ENCODE peak calls at places on chromosomes 1 and 21, in four cellular contexts. One of them, this sample, is unnamed.
A peak's percentile ranks its signal among the peaks of the same experiment; 100 is the strongest.

GRCh38 chr1:145962157-145963102 is 1.9 kb downstream of the ANKRD34A start:
- DNase-seq in HCT116: no peak
- DNase-seq in transverse colon: peak; percentile 38
- DNase-seq in IMR-90: no peak
- DNase-seq in this sample: peak; percentile 59

GRCh38 chr1:58815680-58816071 is 31.8 kb upstream of the JUN start:
- DNase-seq in transverse colon: peak; percentile 77
- DNase-seq in IMR-90: no peak
- DNase-seq in HCT116: no peak
- DNase-seq in this sample: no peak

GRCh38 chr1:201320168-201320842 is 37.0 kb downstream of the PKP1 start:
- DNase-seq in HCT116: no peak
- DNase-seq in transverse colon: no peak
- DNase-seq in IMR-90: no peak
- DNase-seq in this sample: no peak

GRCh38 chr1:64598100-64598571 is 128.2 kb downstream of the CACHD1 start:
- DNase-seq in transverse colon: no peak
- DNase-seq in IMR-90: peak; percentile 73
- DNase-seq in HCT116: no peak
- DNase-seq in this sample: peak; percentile 35

GRCh38 chr1:232538224-232538942 is 91.5 kb downstream of the SIPA1L2 start:
- DNase-seq in transverse colon: no peak
- DNase-seq in IMR-90: peak; percentile 66
- DNase-seq in HCT116: peak; percentile 74
- DNase-seq in this sample: peak; percentile 40

GRCh38 chr1:151512326-151512725 is 1.1 kb downstream of the CGN start:
- DNase-seq in IMR-90: no peak
- DNase-seq in transverse colon: no peak
- DNase-seq in HCT116: no peak
- DNase-seq in this sample: no peak

GRCh38 chr1:204130178-204130577 is 21.7 kb downstream of the ETNK2 start:
- DNase-seq in HCT116: no peak
- DNase-seq in IMR-90: no peak
- DNase-seq in transverse colon: no peak
- DNase-seq in this sample: no peak

GRCh38 chr21:44408226-44408625 is 47.1 kb upstream of the LRRC3 start:
- DNase-seq in IMR-90: no peak
- DNase-seq in HCT116: no peak
- DNase-seq in transverse colon: no peak
- DNase-seq in this sample: no peak

GRCh38 chr1:247493106-247493505 is 35.2 kb upstream of the OR2B11 start:
- DNase-seq in HCT116: no peak
- DNase-seq in transverse colon: no peak
- DNase-seq in IMR-90: no peak
- DNase-seq in this sample: no peak

GRCh38 chr1:63935148-63935547 is 161.3 kb downstream of the ROR1 start:
- DNase-seq in transverse colon: no peak
- DNase-seq in IMR-90: no peak
- DNase-seq in HCT116: no peak
- DNase-seq in this sample: no peak

GRCh38 chr1:97647776-97648175 is 273.1 kb downstream of the DPYD start:
- DNase-seq in IMR-90: peak; percentile 72
- DNase-seq in transverse colon: no peak
- DNase-seq in HCT116: no peak
- DNase-seq in this sample: no peak

GRCh38 chr1:38178236-38178635 is 131.6 kb upstream of the POU3F1 start:
- DNase-seq in IMR-90: no peak
- DNase-seq in transverse colon: no peak
- DNase-seq in HCT116: no peak
- DNase-seq in this sample: no peak

GRCh38 chr21:18382141-18382540 is 21.4 kb downstream of the TMPRSS15 start:
- DNase-seq in IMR-90: no peak
- DNase-seq in HCT116: no peak
- DNase-seq in transverse colon: no peak
- DNase-seq in this sample: no peak

GRCh38 chr1:89890085-89890754 is 69.4 kb downstream of the LRRC8D start:
- DNase-seq in IMR-90: no peak
- DNase-seq in transverse colon: no peak
- DNase-seq in HCT116: peak; percentile 28
- DNase-seq in this sample: no peak

GRCh38 chr1:107529511-107530149 is 388.8 kb downstream of the NTNG1 start:
- DNase-seq in HCT116: no peak
- DNase-seq in IMR-90: peak; percentile 35
- DNase-seq in transverse colon: peak; percentile 19
- DNase-seq in this sample: peak; percentile 32

GRCh38 chr1:228333739-228334115 is 72.9 kb downstream of the TRIM11 start:
- DNase-seq in HCT116: no peak
- DNase-seq in transverse colon: peak; percentile 1
- DNase-seq in IMR-90: no peak
- DNase-seq in this sample: no peak

GRCh38 chr1:71047635-71048607 is at the start of gene PTGER3:
- DNase-seq in transverse colon: peak; percentile 81
- DNase-seq in IMR-90: no peak
- DNase-seq in HCT116: no peak
- DNase-seq in this sample: no peak

GRCh38 chr1:10678395-10678794 is 118.1 kb downstream of the CASZ1 start:
- DNase-seq in IMR-90: no peak
- DNase-seq in HCT116: no peak
- DNase-seq in transverse colon: no peak
- DNase-seq in this sample: no peak

DNA sequence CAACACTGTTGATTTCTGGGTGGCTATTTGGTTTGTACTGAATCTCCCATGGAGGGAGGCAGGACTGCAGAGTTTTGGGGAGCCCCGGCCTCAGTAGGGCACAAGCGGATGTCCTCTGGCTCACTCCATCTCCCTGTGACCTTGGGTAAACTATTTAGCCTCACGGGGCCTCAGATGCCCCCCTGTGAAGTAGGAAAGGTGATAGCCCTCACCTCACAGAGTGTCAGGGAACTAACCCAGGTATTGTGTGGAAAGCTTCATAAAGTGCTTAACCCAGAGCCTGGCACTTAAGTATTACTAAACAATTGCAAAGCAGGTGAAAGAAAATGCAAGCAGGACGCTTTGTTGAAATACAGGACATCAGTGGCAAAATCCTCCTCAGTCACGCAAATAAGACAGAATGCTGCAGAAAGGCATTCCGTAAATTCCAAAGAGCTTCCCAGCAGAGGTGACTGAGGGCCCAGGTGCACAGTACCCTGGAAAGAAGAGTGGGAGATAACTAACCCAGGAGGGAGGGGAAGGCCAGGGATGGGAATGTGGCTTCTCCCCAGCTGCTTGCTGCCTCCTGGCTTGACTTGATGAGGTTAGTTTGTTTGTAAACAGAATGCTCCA is 436.3 kb downstream of the PRDM2 start:
- DNase-seq in HCT116: no peak
- DNase-seq in IMR-90: no peak
- DNase-seq in transverse colon: no peak
- DNase-seq in this sample: no peak
- TF ChIP-seq POLR2A in HCT116: no peak
- TF ChIP-seq POLR2A in IMR-90: no peak
- TF ChIP-seq POLR2A in transverse colon: no peak
- TF ChIP-seq POLR2A in this sample: no peak

GRCh38 chr1:20730690-20731056 is 1.8 kb downstream of the SH2D5 start:
- DNase-seq in IMR-90: no peak
- DNase-seq in transverse colon: no peak
- DNase-seq in HCT116: no peak
- DNase-seq in this sample: no peak

GRCh38 chr1:20731057-20731991 is 1.2 kb downstream of the SH2D5 start:
- DNase-seq in HCT116: no peak
- DNase-seq in transverse colon: no peak
- DNase-seq in IMR-90: no peak
- DNase-seq in this sample: no peak

GRCh38 chr1:20733361-20733975 is 965 bp upstream of the SH2D5 start:
- DNase-seq in HCT116: no peak
- DNase-seq in IMR-90: no peak
- DNase-seq in transverse colon: no peak
- DNase-seq in this sample: no peak

GRCh38 chr1:20732588-20733360 is at the start of gene SH2D5:
- DNase-seq in transverse colon: peak; percentile 79
- DNase-seq in HCT116: peak; percentile 90
- DNase-seq in IMR-90: peak; percentile 99
- DNase-seq in this sample: peak; percentile 84

GRCh38 chr1:20732071-20732587 is 374 bp downstream of the SH2D5 start:
- DNase-seq in IMR-90: peak; percentile 81
- DNase-seq in transverse colon: peak; percentile 47
- DNase-seq in HCT116: no peak
- DNase-seq in this sample: peak; percentile 65
- TF ChIP-seq POLR2A in IMR-90: no peak
- TF ChIP-seq POLR2A in transverse colon: no peak
- TF ChIP-seq POLR2A in HCT116: no peak
- TF ChIP-seq POLR2A in this sample: no peak

GRCh38 chr1:26856604-26857469 is 6.1 kb upstream of the SFN start:
- DNase-seq in transverse colon: no peak
- DNase-seq in IMR-90: no peak
- DNase-seq in HCT116: no peak
- DNase-seq in this sample: no peak
- TF ChIP-seq POLR2A in transverse colon: no peak
- TF ChIP-seq POLR2A in IMR-90: no peak
- TF ChIP-seq POLR2A in HCT116: no peak
- TF ChIP-seq POLR2A in this sample: no peak

DNA sequence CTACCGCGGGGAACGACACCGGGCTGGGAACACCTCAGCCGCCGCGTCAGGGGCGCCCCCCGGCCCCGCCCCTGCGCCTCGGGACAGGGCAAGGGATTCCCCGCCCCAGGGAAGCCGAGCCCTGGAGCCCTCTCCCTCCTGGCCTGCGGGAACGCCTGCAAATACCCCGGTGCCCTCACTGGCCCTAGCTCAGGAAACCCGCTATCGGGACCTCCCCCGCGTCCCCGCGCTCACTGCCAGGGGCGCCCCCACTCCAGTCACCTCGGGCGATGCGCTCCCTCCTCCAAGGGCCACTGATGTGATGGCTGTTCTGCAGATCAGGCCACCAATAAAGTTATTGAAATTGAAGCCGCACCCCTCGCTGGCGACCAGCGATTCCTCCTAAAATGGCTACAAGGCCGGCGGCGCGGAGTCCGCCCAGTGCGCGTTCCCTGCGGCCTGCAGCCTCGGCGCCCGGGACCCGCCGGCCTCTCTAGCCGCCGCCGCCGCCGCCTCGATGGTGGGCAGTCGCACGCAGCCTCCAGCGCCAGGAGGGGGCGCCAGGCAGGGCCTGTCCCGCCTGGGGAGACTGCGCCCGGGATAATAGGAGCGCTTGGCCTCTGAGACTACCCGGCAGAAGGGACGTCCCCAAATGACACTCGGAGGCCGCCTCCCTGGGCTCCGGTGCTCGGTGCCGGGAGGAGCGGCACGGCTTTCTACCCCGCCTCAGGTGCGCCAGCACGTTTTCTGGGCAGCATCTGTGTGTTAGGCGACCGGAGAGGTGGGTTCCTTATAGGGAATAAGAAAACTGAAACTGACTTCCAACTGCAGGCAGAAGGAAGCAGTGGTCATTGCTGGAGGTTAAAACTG is at the start of gene PRKAB2:
- DNase-seq in IMR-90: peak; percentile 97
- DNase-seq in transverse colon: peak; percentile 97
- DNase-seq in HCT116: peak; percentile 91
- DNase-seq in this sample: peak; percentile 86
- TF ChIP-seq POLR2A in IMR-90: peak; percentile 66
- TF ChIP-seq POLR2A in transverse colon: peak; percentile 77
- TF ChIP-seq POLR2A in HCT116: no peak
- TF ChIP-seq POLR2A in this sample: peak; percentile 36

DNA sequence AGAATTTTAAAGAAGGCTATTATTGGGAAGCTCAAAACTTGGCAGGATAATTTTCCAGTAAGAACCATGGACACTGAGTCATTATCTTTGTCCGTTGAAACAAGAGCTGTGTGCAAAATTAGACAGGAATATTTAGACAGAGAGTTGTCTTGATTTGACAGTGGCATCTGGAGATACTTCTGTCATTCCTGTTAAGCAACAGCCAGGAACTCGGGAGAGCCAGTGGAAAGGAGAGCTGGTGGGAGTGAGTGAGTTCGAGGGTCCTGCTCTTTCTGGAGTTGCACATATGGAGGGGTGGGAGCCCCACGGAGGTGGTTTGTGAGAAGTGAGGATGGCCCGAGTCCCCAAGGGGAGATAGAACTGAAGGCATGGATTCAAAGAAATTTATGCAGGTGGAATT is 3.1 kb downstream of the COQ8A start:
- DNase-seq in HCT116: no peak
- DNase-seq in IMR-90: peak; percentile 12
- DNase-seq in transverse colon: no peak
- DNase-seq in this sample: no peak
- TF ChIP-seq POLR2A in HCT116: no peak
- TF ChIP-seq POLR2A in IMR-90: no peak
- TF ChIP-seq POLR2A in transverse colon: no peak
- TF ChIP-seq POLR2A in this sample: no peak

GRCh38 chr1:16162163-16162822 is 6.4 kb upstream of the EPHA2 start:
- DNase-seq in IMR-90: no peak
- DNase-seq in transverse colon: peak; percentile 73
- DNase-seq in HCT116: no peak
- DNase-seq in this sample: no peak
- TF ChIP-seq POLR2A in IMR-90: no peak
- TF ChIP-seq POLR2A in transverse colon: no peak
- TF ChIP-seq POLR2A in HCT116: no peak
- TF ChIP-seq POLR2A in this sample: no peak